ENCODE peak calls at places on chromosomes 12 and 14, in ten cellular contexts. F is hepatocyte; L is transverse colon; S is fibroblast of lung; T is foreskin keratinocyte; U is stomach; G is cardiac muscle cell; J is colonic mucosa; X is neural progenitor cell; C is CD4-positive, alpha-beta T cell. D is an unnamed sample.

GRCh38 chr12:120216742-120217595 is 16.1 kb upstream of the RPLP0 start:
- DNase-seq in S (no peak), T (no peak), L (no peak), C (no peak), J (no peak), X (no peak), U (no peak), F (no peak), G (no peak), D (no peak)

GRCh38 chr12:50734409-50735263 is 29.3 kb upstream of the ATF1 start:
- DNase-seq in T (no peak), S (peak), J (no peak), U (no peak), C (no peak), F (peak), G (peak), X (peak), L (no peak), D (peak)

GRCh38 chr14:96189288-96189711 is 15.3 kb upstream of the BDKRB2 start:
- DNase-seq in C (no peak), T (no peak), S (peak), X (no peak), L (no peak), G (peak), F (no peak), J (no peak), U (no peak), D (no peak)

GRCh38 chr12:15544589-15544988 is 222.3 kb downstream of the PTPRO start:
- DNase-seq in F (no peak), G (no peak), X (no peak), T (no peak), S (no peak), J (no peak), C (no peak), L (no peak), U (no peak), D (no peak)

GRCh38 chr12:62332598-62332997 is 72.4 kb downstream of the USP15 start:
- DNase-seq in T (peak), G (peak), F (no peak), S (peak), C (no peak), J (no peak), X (no peak), L (no peak), U (no peak), D (peak)

GRCh38 chr12:12704593-12705230 is 8.7 kb upstream of the GPR19 start:
- DNase-seq in L (peak), F (peak), X (peak), J (peak), G (peak), S (peak), T (no peak), C (no peak), U (peak), D (peak)

GRCh38 chr14:76115010-76115422 is 36.7 kb upstream of the GPATCH2L start:
- DNase-seq in X (no peak), L (no peak), U (no peak), T (no peak), S (no peak), G (no peak), F (no peak), C (no peak), J (no peak), D (no peak)

GRCh38 chr12:102963796-102964195 is 6.3 kb downstream of the ASCL1 start:
- DNase-seq in X (no peak), C (no peak), U (no peak), L (no peak), F (no peak), T (no peak), G (no peak), J (no peak), S (no peak), D (no peak)

GRCh38 chr12:101592931-101593330 is 1.8 kb upstream of the MYBPC1 start:
- DNase-seq in X (no peak), L (no peak), J (no peak), T (no peak), U (no peak), C (no peak), G (no peak), F (no peak), S (peak), D (no peak)

GRCh38 chr12:3655331-3655900 is 97.5 kb downstream of the CRACR2A start:
- DNase-seq in X (peak), F (no peak), G (peak), U (no peak), L (no peak), T (no peak), J (no peak), S (no peak), C (no peak), D (peak)

GRCh38 chr14:71698698-71699097 is 233.5 kb upstream of the RGS6 start:
- DNase-seq in C (no peak), X (no peak), F (no peak), S (no peak), L (no peak), U (no peak), G (no peak), J (no peak), T (no peak), D (no peak)

GRCh38 chr12:114658002-114658441 is 26.0 kb downstream of the TBX3 start:
- DNase-seq in G (no peak), U (no peak), C (no peak), F (no peak), L (no peak), S (no peak), T (no peak), X (no peak), J (no peak), D (no peak)

GRCh38 chr14:34911209-34912150 is 36.3 kb upstream of the BAZ1A start:
- DNase-seq in S (peak), F (no peak), J (no peak), G (peak), X (no peak), T (no peak), L (no peak), U (no peak), C (no peak), D (no peak)

GRCh38 chr12:88921890-88922532 is 341.7 kb upstream of the KITLG start:
- DNase-seq in F (no peak), T (no peak), S (no peak), G (no peak), C (no peak), J (no peak), L (no peak), U (no peak), X (no peak), D (no peak)

GRCh38 chr12:9869307-9870161 is at the start of gene CLEC2B:
- DNase-seq in U (no peak), J (no peak), T (peak), X (peak), L (no peak), F (peak), C (no peak), S (peak), G (peak), D (peak)

GRCh38 chr12:46628176-46628575 is 197.6 kb downstream of the SLC38A4 start:
- DNase-seq in T (no peak), G (no peak), S (no peak), C (no peak), F (no peak), J (no peak), X (no peak), L (no peak), U (no peak), D (no peak)

GRCh38 chr14:69079188-69079742 is 73.7 kb downstream of the DCAF5 start:
- DNase-seq in X (no peak), J (no peak), S (peak), G (peak), L (no peak), T (peak), C (no peak), F (peak), U (no peak), D (peak)

GRCh38 chr12:104902125-104902524 is 56.0 kb downstream of the SLC41A2 start:
- DNase-seq in J (no peak), G (no peak), U (no peak), F (no peak), X (no peak), T (no peak), S (no peak), C (no peak), L (no peak), D (no peak)

GRCh38 chr14:87813691-87814090 is 179.3 kb downstream of the GALC start:
- DNase-seq in G (no peak), U (no peak), J (no peak), T (no peak), L (no peak), C (no peak), F (no peak), S (no peak), X (no peak), D (no peak)

GRCh38 chr14:74501135-74501614 is 7.6 kb downstream of the ISCA2 start:
- DNase-seq in U (peak), J (peak), T (no peak), C (no peak), G (peak), F (peak), S (peak), L (peak), X (peak), D (no peak)

GRCh38 chr12:93784339-93785086 is 107.3 kb downstream of the CRADD start:
- DNase-seq in J (no peak), S (peak), G (peak), F (peak), C (no peak), U (no peak), T (no peak), X (peak), L (peak), D (no peak)

GRCh38 chr14:81519200-81519998 is 14.3 kb downstream of the SEL1L start:
- DNase-seq in F (no peak), U (no peak), J (peak), C (no peak), L (no peak), X (no peak), G (peak), S (no peak), T (no peak), D (no peak)

GRCh38 chr12:103729499-103729898 is 111.5 kb downstream of the NT5DC3 start:
- DNase-seq in T (no peak), L (no peak), J (no peak), X (no peak), C (no peak), S (no peak), F (no peak), U (no peak), G (no peak), D (no peak)

GRCh38 chr12:102728506-102729242 is 188.4 kb downstream of the PAH start:
- DNase-seq in F (no peak), U (no peak), X (no peak), G (no peak), S (no peak), C (no peak), T (no peak), L (no peak), J (no peak), D (no peak)

GRCh38 chr14:60514378-60515243 is 5.7 kb downstream of the SIX6 start:
- DNase-seq in U (no peak), J (no peak), X (peak), G (peak), L (no peak), S (peak), T (no peak), F (peak), C (no peak), D (no peak)
- TF ChIP-seq CTCF in U (no peak), J (no peak), X (peak), G (peak), L (no peak), S (peak), T (peak), F (peak), C (no peak), D (peak)

GRCh38 chr14:100070310-100070709 is 5.1 kb downstream of the EVL start:
- DNase-seq in T (no peak), G (no peak), F (no peak), X (no peak), U (no peak), C (no peak), J (no peak), S (no peak), L (no peak), D (no peak)

GRCh38 chr14:100067481-100067880 is 2.3 kb downstream of the EVL start:
- DNase-seq in L (no peak), G (no peak), U (no peak), X (no peak), T (no peak), F (no peak), C (no peak), J (no peak), S (no peak), D (no peak)

GRCh38 chr14:100066984-100067383 is 1.8 kb downstream of the EVL start:
- DNase-seq in X (no peak), G (no peak), C (no peak), S (no peak), L (no peak), U (no peak), F (no peak), T (no peak), J (no peak), D (no peak)

GRCh38 chr14:100069161-100069800 is 4.1 kb downstream of the EVL start:
- DNase-seq in U (no peak), L (no peak), F (no peak), J (no peak), G (no peak), S (no peak), C (no peak), X (no peak), T (no peak), D (no peak)

DNA sequence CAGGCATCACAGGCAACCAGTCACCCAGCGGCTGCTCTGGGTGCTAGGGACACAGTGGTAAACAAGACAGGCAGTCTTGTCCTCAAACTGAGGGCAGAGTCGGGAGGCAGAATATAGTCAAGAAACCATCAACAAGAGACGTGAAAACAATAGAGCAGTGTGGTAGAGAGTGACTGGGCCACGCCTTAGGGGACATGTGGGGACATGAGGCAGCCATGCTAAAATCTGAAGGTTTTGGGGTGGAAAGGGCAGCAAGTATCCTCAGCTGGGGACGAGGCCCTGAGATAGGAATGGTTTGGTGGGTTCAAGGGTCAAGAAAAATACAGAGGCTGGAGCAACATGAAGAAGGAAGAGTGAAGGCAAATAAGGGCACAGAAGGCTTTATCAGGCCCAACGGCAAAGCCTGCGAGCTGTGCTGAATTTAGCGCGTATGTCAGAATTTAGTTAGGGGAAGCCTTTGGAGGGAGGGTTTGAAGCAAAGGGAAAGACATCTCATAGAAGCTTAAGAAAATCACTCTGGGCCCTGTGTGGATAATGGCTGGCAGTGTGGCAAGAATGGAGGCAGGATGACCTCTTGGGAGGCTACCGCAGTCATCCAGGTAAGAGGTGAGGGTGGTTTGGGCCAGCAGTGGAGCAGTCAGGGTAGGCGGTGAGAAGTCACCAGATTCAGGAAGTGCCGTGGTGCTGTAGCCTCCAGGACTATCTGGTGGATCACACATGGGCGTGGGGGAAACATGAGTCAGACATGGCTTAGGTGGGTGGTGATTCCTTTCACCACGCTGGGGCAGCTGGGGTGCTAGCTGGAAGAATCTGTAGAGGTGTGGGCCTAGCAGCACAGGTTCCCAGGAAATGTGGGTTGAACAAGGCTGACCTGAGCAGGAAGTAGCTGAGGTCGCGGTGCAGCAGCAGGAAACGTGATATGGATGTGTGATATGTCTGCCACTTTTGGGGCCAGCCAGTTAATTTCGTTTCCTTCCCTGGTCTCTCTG is 3.0 kb downstream of the EVL start:
- DNase-seq in X (no peak), U (peak), J (peak), S (peak), F (no peak), T (peak), C (peak), G (peak), L (peak), D (peak)
- H3K27ac ChIP-seq in X (no peak), U (peak), J (peak), S (no peak), F (no peak), T (peak), C (peak), G (no peak), L (peak), D (peak)

DNA sequence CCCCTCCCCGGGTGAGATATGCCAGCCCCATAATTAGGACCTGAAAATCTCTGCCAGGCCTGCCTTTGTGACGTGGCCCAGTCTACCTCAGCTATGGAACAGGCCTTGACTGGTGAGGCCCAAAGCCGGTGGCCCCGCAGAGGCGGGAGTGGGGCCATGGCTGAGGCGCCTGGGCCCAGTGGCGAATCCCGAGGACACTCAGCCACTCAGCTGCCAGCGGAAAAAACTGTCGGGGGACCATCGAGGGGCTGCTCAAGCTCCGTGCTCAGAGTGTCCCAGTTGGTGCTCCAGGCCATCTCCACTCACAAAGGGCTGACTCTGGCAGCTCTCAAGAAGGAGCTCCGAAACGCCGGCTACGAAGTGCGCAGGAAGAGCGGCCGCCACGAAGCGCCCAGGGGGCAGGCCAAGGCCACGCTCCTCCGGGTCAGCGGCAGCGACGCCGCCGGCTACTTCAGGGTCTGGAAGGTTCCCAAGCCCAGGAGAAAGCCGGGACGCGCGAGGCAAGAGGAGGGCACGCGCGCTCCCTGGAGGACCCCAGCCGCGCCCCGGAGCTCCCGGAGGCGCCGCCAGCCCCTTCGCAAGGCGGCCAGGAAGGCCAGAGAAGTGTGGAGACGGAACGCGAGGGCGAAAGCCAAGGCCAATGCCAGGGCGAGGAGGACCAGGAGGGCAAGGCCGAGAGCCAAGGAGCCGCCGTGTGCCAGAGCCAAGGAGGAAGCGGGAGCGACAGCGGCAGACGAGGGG is 21.4 kb downstream of the ZNF641 start:
- DNase-seq in J (no peak), C (no peak), S (no peak), L (no peak), G (no peak), X (no peak), T (no peak), U (no peak), F (no peak), D (no peak)
- TF ChIP-seq CTCF in J (no peak), C (no peak), S (no peak), L (no peak), G (no peak), X (no peak), T (no peak), U (no peak), F (no peak), D (no peak)

DNA sequence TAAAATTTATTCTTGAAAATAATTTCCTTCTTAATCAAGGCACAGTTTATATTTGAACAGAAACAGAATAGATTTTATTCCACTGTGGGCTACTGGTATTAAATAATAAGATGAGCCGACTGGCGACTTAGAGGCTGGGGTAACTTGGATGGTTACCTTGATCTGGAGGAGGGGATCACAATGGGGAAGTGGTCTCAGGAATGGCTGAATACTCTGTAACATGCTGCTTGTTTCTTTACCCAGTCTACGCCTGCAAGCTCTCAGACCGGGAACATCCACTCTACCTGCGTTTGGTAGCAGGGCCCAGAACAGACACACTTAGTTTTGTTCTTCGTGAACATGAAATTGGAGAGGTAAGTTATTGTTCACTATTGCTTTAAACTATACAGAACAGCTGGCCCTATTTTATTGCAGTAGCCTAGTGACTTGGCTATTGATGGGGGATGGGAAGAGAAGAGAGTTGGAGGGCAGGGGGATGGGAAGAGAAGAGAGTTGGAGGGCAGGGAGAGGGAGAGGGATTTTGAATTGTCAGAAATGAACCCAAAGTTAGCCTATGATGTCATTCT is 67.9 kb downstream of the GNS start:
- DNase-seq in G (no peak), J (no peak), U (no peak), C (no peak), F (no peak), T (no peak), X (peak), S (no peak), L (no peak), D (no peak)
- H3K27ac ChIP-seq in G (peak), J (no peak), U (peak), C (peak), F (peak), T (no peak), X (no peak), S (no peak), L (peak), D (no peak)

GRCh38 chr14:24273422-24273998 is 2.1 kb upstream of the RABGGTA start:
- DNase-seq in C (no peak), G (no peak), X (no peak), F (no peak), S (no peak), U (no peak), L (no peak), J (no peak), T (no peak), D (no peak)
- TF ChIP-seq CTCF in C (no peak), G (no peak), X (peak), F (no peak), S (peak), U (no peak), L (no peak), J (no peak), T (peak), D (no peak)

GRCh38 chr14:90409209-90409730 is 12.4 kb downstream of the CALM1 start:
- DNase-seq in F (peak), X (no peak), T (peak), J (no peak), S (peak), U (no peak), C (no peak), G (peak), L (peak), D (peak)

GRCh38 chr14:90412058-90412457 is 15.2 kb downstream of the CALM1 start:
- DNase-seq in T (no peak), L (no peak), J (no peak), C (no peak), G (no peak), F (no peak), S (no peak), U (no peak), X (no peak), D (no peak)

GRCh38 chr14:90406384-90406798 is 9.6 kb downstream of the CALM1 start:
- DNase-seq in C (no peak), J (no peak), T (no peak), U (no peak), S (no peak), L (no peak), G (no peak), F (no peak), X (no peak), D (no peak)

GRCh38 chr14:90405755-90406154 is 8.9 kb downstream of the CALM1 start:
- DNase-seq in T (no peak), U (no peak), F (no peak), C (no peak), S (no peak), X (no peak), J (no peak), L (no peak), G (no peak), D (no peak)

DNA sequence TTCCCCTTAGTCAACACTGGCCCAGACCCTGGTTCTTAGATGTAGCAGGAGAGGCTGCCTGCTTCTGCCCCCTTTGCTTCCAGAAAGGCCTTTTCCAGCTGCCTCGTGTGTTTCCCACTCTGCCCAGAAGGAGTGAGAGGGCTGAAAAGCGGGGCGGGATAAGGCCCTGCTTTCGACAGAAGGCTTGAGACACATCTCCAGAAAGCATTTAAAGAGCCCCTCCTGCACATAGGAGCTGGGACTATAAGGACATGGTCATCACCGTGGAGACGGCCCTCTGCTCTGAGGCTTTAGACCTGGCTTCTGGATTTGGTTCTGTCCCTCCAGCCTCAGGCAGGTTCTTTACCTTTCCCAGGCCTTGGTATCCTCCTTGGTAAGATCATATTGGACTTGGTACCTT is 11.9 kb downstream of the CALM1 start:
- DNase-seq in T (no peak), F (no peak), C (no peak), X (no peak), U (no peak), G (peak), L (no peak), S (no peak), J (no peak), D (no peak)
- H3K27ac ChIP-seq in T (no peak), F (peak), C (no peak), X (no peak), U (peak), G (no peak), L (peak), S (peak), J (no peak), D (peak)